ENCODE peak calls at places on chromosomes 11 and 22, in ten cellular contexts. U is ovary, L is right lobe of liver, A is uterus, B is esophagus squamous epithelium, Y is esophagus muscularis mucosa, V is spleen, X is A549, O is body of pancreas, Z is HCT116. N is an unnamed sample.

GRCh38 chr11:9004310-9004945 is 627 bp upstream of the NRIP3 start:
- DNase-seq in Y (no peak), Z (no peak), O (peak), L (no peak), A (peak), B (no peak), X (no peak), V (peak), U (peak), N (peak)

GRCh38 chr11:47564933-47565339 is 463 bp upstream of the PTPMT1 start:
- DNase-seq in A (no peak), X (no peak), U (no peak), L (no peak), Y (no peak), B (no peak), O (no peak), Z (no peak), V (no peak), N (no peak)

GRCh38 chr11:12914401-12914912 is 94.7 kb upstream of the RASSF10 start:
- DNase-seq in A (peak), O (peak), U (peak), B (no peak), Y (no peak), X (peak), Z (no peak), L (no peak), V (no peak), N (peak)

GRCh38 chr11:1549355-1550330 is 22.4 kb downstream of the DUSP8 start:
- DNase-seq in B (no peak), V (no peak), Y (no peak), X (no peak), Z (no peak), O (no peak), U (no peak), L (no peak), A (no peak), N (no peak)

GRCh38 chr11:79686703-79687419 is 246.0 kb upstream of the TENM4 start:
- DNase-seq in O (no peak), L (no peak), Y (no peak), A (no peak), U (no peak), B (no peak), V (no peak), Z (no peak), X (no peak), N (no peak)

GRCh38 chr11:38460429-38460828 is 1862.4 kb upstream of the RAG2 start:
- DNase-seq in A (no peak), U (no peak), V (no peak), Y (no peak), Z (no peak), X (no peak), O (no peak), B (no peak), L (no peak), N (no peak)

GRCh38 chr11:128315933-128316332 is 271.4 kb downstream of the ETS1 start:
- DNase-seq in Y (no peak), X (no peak), B (no peak), U (no peak), Z (no peak), O (no peak), V (no peak), L (no peak), A (no peak), N (no peak)

GRCh38 chr11:131737357-131737756 is 366.9 kb downstream of the NTM start:
- DNase-seq in L (no peak), A (no peak), U (no peak), X (no peak), Y (no peak), V (no peak), B (no peak), O (no peak), Z (no peak), N (no peak)

GRCh38 chr11:67252831-67253239 is 13.4 kb upstream of the GRK2 start:
- DNase-seq in L (peak), B (no peak), O (no peak), A (no peak), X (peak), Z (no peak), Y (no peak), U (no peak), V (no peak), N (no peak)

GRCh38 chr11:86171627-86172026 is 72.9 kb upstream of the EED start:
- DNase-seq in L (no peak), Z (no peak), X (no peak), B (no peak), U (no peak), Y (no peak), O (no peak), A (no peak), V (no peak), N (no peak)

GRCh38 chr11:86174101-86175046 is 70.2 kb upstream of the EED start:
- DNase-seq in O (peak), X (no peak), V (no peak), U (peak), Z (no peak), L (peak), A (peak), B (peak), Y (peak), N (no peak)

GRCh38 chr11:86175585-86175984 is 69.0 kb upstream of the EED start:
- DNase-seq in Y (no peak), Z (no peak), L (no peak), U (no peak), O (no peak), A (no peak), X (no peak), B (no peak), V (no peak), N (no peak)

GRCh38 chr11:86176165-86176884 is 68.2 kb upstream of the EED start:
- DNase-seq in B (no peak), X (no peak), Z (no peak), O (no peak), Y (no peak), U (no peak), V (no peak), L (peak), A (no peak), N (no peak)

GRCh38 chr11:86172894-86173293 is 71.7 kb upstream of the EED start:
- DNase-seq in X (no peak), Y (no peak), Z (no peak), V (no peak), U (no peak), A (no peak), O (no peak), B (no peak), L (no peak), N (no peak)
- H3K27ac ChIP-seq in X (no peak), Y (no peak), Z (no peak), V (no peak), U (no peak), A (no peak), O (no peak), B (no peak), L (no peak), N (no peak)

GRCh38 chr11:2928605-2929510 is at the start of gene PHLDA2:
- DNase-seq in X (peak), L (peak), Z (peak), Y (no peak), U (peak), B (no peak), O (peak), V (peak), A (no peak), N (peak)
- TF ChIP-seq POLR2A in X (peak), L (peak), Z (peak), Y (no peak), U (no peak), B (peak), O (peak), V (no peak), A (peak), N (peak)

GRCh38 chr11:61972796-61973602 is 5.6 kb upstream of the FTH1 start:
- DNase-seq in B (no peak), Y (no peak), Z (no peak), A (no peak), L (peak), O (no peak), V (peak), X (no peak), U (peak), N (peak)

GRCh38 chr11:61972112-61972795 is 4.8 kb upstream of the FTH1 start:
- DNase-seq in L (peak), X (no peak), Z (no peak), Y (no peak), V (no peak), A (no peak), U (no peak), B (no peak), O (no peak), N (no peak)

GRCh38 chr11:61974766-61975631 is 7.6 kb upstream of the FTH1 start:
- DNase-seq in U (peak), Z (no peak), A (no peak), L (peak), B (no peak), X (no peak), V (peak), O (peak), Y (no peak), N (no peak)

GRCh38 chr11:61975638-61976419 is 8.4 kb upstream of the FTH1 start:
- DNase-seq in A (no peak), Y (no peak), Z (no peak), B (no peak), L (peak), V (peak), O (no peak), X (no peak), U (peak), N (no peak)

GRCh38 chr11:61973603-61974162 is 6.2 kb upstream of the FTH1 start:
- DNase-seq in X (no peak), Z (no peak), V (peak), U (peak), O (no peak), A (no peak), B (no peak), Y (peak), L (peak), N (no peak)
- TF ChIP-seq CTCF in X (no peak), Z (no peak), V (no peak), U (no peak), O (no peak), A (no peak), B (no peak), Y (no peak), L (no peak), N (no peak)

GRCh38 chr22:45935573-45935972 is 41.4 kb downstream of the WNT7B start:
- DNase-seq in Y (no peak), X (no peak), V (no peak), B (no peak), L (no peak), A (no peak), U (no peak), Z (no peak), O (no peak), N (no peak)
- H3K27ac ChIP-seq in Y (no peak), X (peak), V (no peak), B (no peak), L (no peak), A (no peak), U (no peak), Z (no peak), O (no peak), N (no peak)

GRCh38 chr11:124672531-124673215 is 866 bp downstream of the SIAE start:
- DNase-seq in L (no peak), Y (no peak), O (no peak), U (no peak), B (no peak), A (no peak), X (no peak), Z (no peak), V (no peak), N (no peak)

GRCh38 chr11:124674571-124674970 is 867 bp downstream of the SPA17 start:
- DNase-seq in Y (no peak), Z (no peak), V (no peak), A (no peak), X (peak), O (no peak), L (no peak), U (no peak), B (no peak), N (no peak)

GRCh38 chr11:124674168-124674517 is 439 bp downstream of the SPA17 start:
- DNase-seq in B (no peak), Z (no peak), O (no peak), L (no peak), U (no peak), Y (no peak), A (no peak), X (peak), V (no peak), N (no peak)

GRCh38 chr11:124670732-124671131 is 2.8 kb downstream of the SIAE start:
- DNase-seq in Y (no peak), B (no peak), L (no peak), X (no peak), U (no peak), A (no peak), O (no peak), Z (no peak), V (no peak), N (peak)

GRCh38 chr11:124673333-124674167 is at the start of the genes SIAE and SPA17:
- DNase-seq in O (peak), L (peak), B (peak), Z (peak), U (peak), V (peak), A (peak), Y (peak), X (peak), N (peak)
- TF ChIP-seq POLR2A in O (peak), L (peak), B (peak), Z (peak), U (peak), V (peak), A (peak), Y (no peak), X (peak), N (peak)

GRCh38 chr11:42778193-42778592 is 533.6 kb upstream of the API5 start:
- DNase-seq in V (no peak), B (no peak), Y (no peak), U (no peak), Z (no peak), O (no peak), L (no peak), X (no peak), A (no peak), N (no peak)
- TF ChIP-seq CTCF in V (no peak), B (no peak), Y (no peak), U (no peak), Z (no peak), O (no peak), L (no peak), X (no peak), A (no peak), N (no peak)

GRCh38 chr11:117095301-117096139 is 2.7 kb downstream of the SIK3 start:
- DNase-seq in V (no peak), L (no peak), A (no peak), O (no peak), X (no peak), Z (no peak), Y (no peak), U (no peak), B (no peak), N (no peak)

GRCh38 chr11:117097567-117098268 is 510 bp downstream of the SIK3 start:
- DNase-seq in V (no peak), X (peak), L (peak), O (peak), Y (no peak), A (peak), B (no peak), Z (no peak), U (peak), N (peak)

GRCh38 chr11:117094776-117095175 is 3.5 kb downstream of the SIK3 start:
- DNase-seq in B (no peak), O (no peak), V (no peak), Y (no peak), X (no peak), L (no peak), U (no peak), A (no peak), Z (no peak), N (no peak)

GRCh38 chr11:117096973-117097566 is 1.2 kb downstream of the SIK3 start:
- DNase-seq in O (no peak), Z (no peak), A (no peak), U (no peak), B (no peak), L (no peak), V (no peak), X (no peak), Y (no peak), N (no peak)

GRCh38 chr11:117096140-117096972 is 1.9 kb downstream of the SIK3 start:
- DNase-seq in U (no peak), Y (no peak), O (no peak), A (no peak), V (no peak), Z (no peak), X (no peak), B (no peak), L (peak), N (no peak)
- H3K27ac ChIP-seq in U (peak), Y (peak), O (peak), A (peak), V (peak), Z (no peak), X (peak), B (peak), L (peak), N (peak)

GRCh38 chr11:60913793-60914619 is at the start of gene TMEM109:
- DNase-seq in U (peak), O (peak), X (peak), Z (peak), A (peak), L (peak), V (peak), Y (peak), B (no peak), N (peak)
- TF ChIP-seq POLR2A in U (peak), O (peak), X (peak), Z (peak), A (peak), L (peak), V (peak), Y (no peak), B (peak), N (no peak)

GRCh38 chr11:61125310-61125684 is 23.0 kb downstream of the CD5 start:
- DNase-seq in Z (no peak), U (no peak), X (no peak), V (no peak), O (no peak), A (no peak), L (no peak), Y (no peak), B (no peak), N (no peak)

GRCh38 chr11:61124574-61125309 is 22.5 kb downstream of the CD5 start:
- DNase-seq in V (no peak), U (no peak), A (no peak), Y (no peak), L (no peak), O (no peak), Z (no peak), X (no peak), B (no peak), N (no peak)

GRCh38 chr11:61123775-61124571 is 21.7 kb downstream of the CD5 start:
- DNase-seq in V (no peak), A (no peak), U (no peak), X (no peak), B (no peak), L (no peak), O (no peak), Y (no peak), Z (no peak), N (no peak)

GRCh38 chr11:61127991-61128390 is 25.7 kb downstream of the CD5 start:
- DNase-seq in B (no peak), O (no peak), Y (no peak), L (no peak), A (no peak), V (no peak), Z (no peak), U (no peak), X (no peak), N (no peak)

GRCh38 chr11:61126266-61126665 is 24.0 kb downstream of the CD5 start:
- DNase-seq in B (no peak), Z (no peak), U (peak), L (no peak), X (no peak), A (peak), Y (no peak), V (no peak), O (no peak), N (no peak)
- TF ChIP-seq CTCF in B (no peak), Z (no peak), U (no peak), L (no peak), X (no peak), A (peak), Y (no peak), V (no peak), O (no peak), N (no peak)